ENCODE peak calls at places on chromosomes 12 and 14, in seven cellular contexts. X, M, W, Q, D, S and Y are unnamed samples.

GRCh38 chr12:65510584-65511050 is 232.1 kb downstream of the MSRB3 start:
- DNase-seq in D (peak; percentile 85), M (no peak), X (peak; percentile 33), Q (peak; percentile 46), S (peak; percentile 37), W (no peak), Y (no peak)

GRCh38 chr12:124487834-124488165 is 79.6 kb downstream of the NCOR2 start:
- DNase-seq in S (no peak), M (no peak), X (no peak), W (no peak), D (no peak), Q (no peak), Y (no peak)

GRCh38 chr14:52079239-52079956 is 10.5 kb upstream of the NID2 start:
- DNase-seq in X (no peak), W (no peak), Q (peak; percentile 58), D (no peak), S (no peak), M (no peak), Y (no peak)

GRCh38 chr12:11553871-11554533 is 95.5 kb upstream of the ETV6 start:
- DNase-seq in W (peak; percentile 46), M (peak; percentile 45), X (no peak), D (peak; percentile 61), S (peak; percentile 59), Q (peak; percentile 75), Y (no peak)

GRCh38 chr14:77059276-77059934 is 30.9 kb upstream of the IRF2BPL start:
- DNase-seq in M (no peak), D (peak; percentile 93), S (peak; percentile 97), X (no peak), W (no peak), Q (peak; percentile 91), Y (no peak)

GRCh38 chr12:76738824-76739579 is 24.9 kb upstream of the ZDHHC17 start:
- DNase-seq in Q (no peak), X (no peak), S (no peak), W (no peak), M (no peak), D (no peak), Y (no peak)

GRCh38 chr12:69389836-69390235 is 30.3 kb downstream of the YEATS4 start:
- DNase-seq in D (peak; percentile 49), M (no peak), W (no peak), X (no peak), S (peak; percentile 26), Q (peak; percentile 88), Y (no peak)

GRCh38 chr12:22576473-22576872 is 32.1 kb upstream of the C2CD5 start:
- DNase-seq in W (no peak), M (no peak), D (no peak), Q (no peak), S (no peak), X (peak; percentile 51), Y (no peak)

GRCh38 chr12:131383741-131384543 is 326.9 kb upstream of the SFSWAP start:
- DNase-seq in M (no peak), X (no peak), Q (no peak), D (no peak), W (no peak), S (no peak), Y (no peak)

GRCh38 chr12:126337556-126337955 is 1272.3 kb downstream of the AACS start:
- DNase-seq in D (peak; percentile 92), X (no peak), Q (peak; percentile 2), S (peak; percentile 10), M (no peak), W (no peak), Y (no peak)

GRCh38 chr14:91998667-91999570 is 40.9 kb downstream of the TRIP11 start:
- DNase-seq in W (no peak), Q (no peak), D (no peak), X (no peak), S (no peak), M (no peak), Y (no peak)

GRCh38 chr12:1306096-1306495 is 288.3 kb downstream of the FBXL14 start:
- DNase-seq in M (no peak), Q (peak; percentile 22), S (no peak), D (no peak), X (no peak), W (no peak), Y (no peak)

GRCh38 chr12:130719263-130719892 is 3.3 kb upstream of the RIMBP2 start:
- DNase-seq in S (no peak), X (no peak), M (no peak), D (no peak), Q (no peak), W (no peak), Y (no peak)

GRCh38 chr12:55822228-55822627 is 4.4 kb downstream of the ORMDL2 start:
- DNase-seq in W (no peak), D (no peak), X (no peak), Q (peak; percentile 24), S (no peak), M (no peak), Y (no peak)

GRCh38 chr12:116959845-116960514 is 49.2 kb downstream of the FBXW8 start:
- DNase-seq in S (no peak), M (no peak), X (no peak), D (no peak), Q (no peak), W (no peak), Y (no peak)

GRCh38 chr12:88228720-88229119 is 86.6 kb downstream of the TMTC3 start:
- DNase-seq in M (no peak), X (no peak), D (no peak), Q (no peak), S (no peak), W (no peak), Y (no peak)

GRCh38 chr14:69069020-69069421 is 83.9 kb downstream of the DCAF5 start:
- DNase-seq in Q (peak; percentile 83), S (peak; percentile 83), X (no peak), D (peak; percentile 78), W (no peak), M (no peak), Y (no peak)

GRCh38 chr12:57602544-57602943 is 2.1 kb upstream of the DTX3 start:
- DNase-seq in W (no peak), M (no peak), S (no peak), Q (no peak), X (no peak), D (no peak), Y (no peak)

GRCh38 chr14:79631276-79631675 is 580.0 kb downstream of the DIO2 start:
- DNase-seq in W (no peak), Q (no peak), X (no peak), M (no peak), S (no peak), D (no peak), Y (no peak)

GRCh38 chr12:109687250-109687649 is 26.4 kb upstream of the FAM222A start:
- DNase-seq in D (no peak), S (no peak), X (no peak), Q (no peak), W (no peak), M (no peak), Y (no peak)

GRCh38 chr12:121803861-121804416 is at the start of gene SETD1B:
- DNase-seq in S (peak; percentile 62), Q (peak; percentile 66), X (peak; percentile 72), W (peak; percentile 47), D (peak; percentile 58), M (no peak), Y (peak; percentile 70)

GRCh38 chr12:84599539-84599938 is 313.1 kb downstream of the SLC6A15 start:
- DNase-seq in S (peak; percentile 49), M (no peak), D (peak; percentile 25), Q (peak; percentile 9), X (no peak), W (no peak), Y (no peak)

GRCh38 chr12:30973171-30973570 is 46.6 kb downstream of the TSPAN11 start:
- DNase-seq in X (peak; percentile 2), S (peak; percentile 78), M (no peak), W (no peak), D (no peak), Q (no peak), Y (no peak)

GRCh38 chr12:92927436-92928116 is 1.5 kb downstream of the EEA1 start:
- DNase-seq in S (peak; percentile 78), Q (peak; percentile 75), M (no peak), D (peak; percentile 69), W (no peak), X (no peak), Y (no peak)

GRCh38 chr12:92928962-92929915 is at the start of gene EEA1:
- DNase-seq in X (peak; percentile 98), Q (peak; percentile 97), M (peak; percentile 95), W (peak; percentile 98), S (peak; percentile 91), D (peak; percentile 96), Y (peak; percentile 91)

GRCh38 chr12:92928431-92928961 is 599 bp downstream of the EEA1 start:
- DNase-seq in X (no peak), S (peak; percentile 17), M (peak; percentile 34), Q (peak; percentile 26), W (peak; percentile 25), D (no peak), Y (peak; percentile 56)

GRCh38 chr12:92926549-92926948 is 2.5 kb downstream of the EEA1 start:
- DNase-seq in D (no peak), X (no peak), M (no peak), S (no peak), W (no peak), Q (no peak), Y (no peak)

GRCh38 chr12:92927055-92927435 is 2.0 kb downstream of the EEA1 start:
- DNase-seq in Q (peak; percentile 43), X (no peak), S (peak; percentile 62), W (no peak), D (peak; percentile 30), M (peak; percentile 58), Y (no peak)
- TF ChIP-seq CTCF in Q (peak; percentile 37), X (no peak), S (peak; percentile 15), W (no peak), D (no peak), M (no peak), Y (no peak)

GRCh38 chr12:99390707-99391106 is 256.8 kb upstream of the GARIN6 start:
- DNase-seq in D (no peak), S (peak; percentile 2), M (no peak), X (no peak), W (peak; percentile 72), Q (no peak), Y (no peak)
- TF ChIP-seq CTCF in D (peak; percentile 49), S (peak; percentile 21), M (no peak), X (no peak), W (peak; percentile 78), Q (peak; percentile 3), Y (no peak)

DNA sequence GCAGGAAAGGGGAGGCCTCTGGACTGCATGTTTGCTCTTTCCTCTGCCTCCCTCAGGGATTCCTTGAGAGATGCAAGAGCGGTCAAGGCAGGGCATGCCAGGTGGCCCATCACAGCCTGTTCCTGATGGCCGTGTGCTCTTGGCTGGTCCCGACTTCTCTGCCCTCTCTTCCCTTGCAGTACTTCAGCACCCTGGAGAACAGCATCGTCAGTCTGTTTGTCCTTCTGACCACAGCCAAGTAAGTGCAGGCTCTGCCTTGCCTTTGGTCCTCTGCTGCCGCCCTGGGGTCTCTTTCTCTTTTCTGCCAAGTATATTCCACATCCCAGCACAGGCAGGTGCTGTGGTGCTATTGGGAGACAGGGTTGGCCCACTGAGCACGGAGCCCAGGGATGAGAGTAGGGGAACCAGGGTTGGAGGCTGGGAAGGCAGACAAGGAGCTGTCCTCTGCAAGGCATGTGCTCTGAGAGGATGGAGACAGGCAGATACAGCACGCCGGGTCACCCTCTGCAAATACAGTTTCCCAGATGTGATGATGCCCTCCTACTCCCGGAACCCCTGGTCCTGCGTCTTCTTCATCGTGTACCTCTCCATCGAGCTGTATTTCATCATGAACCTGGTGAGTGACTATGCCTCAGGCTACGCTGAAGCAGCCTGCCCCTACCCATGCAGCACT is 51.9 kb downstream of the TPCN1 start:
- DNase-seq in S (peak; percentile 20), W (no peak), D (no peak), Q (peak; percentile 46), X (peak; percentile 5), M (no peak), Y (no peak)
- TF ChIP-seq CTCF in S (no peak), W (no peak), D (no peak), Q (no peak), X (no peak), M (no peak), Y (no peak)

GRCh38 chr14:25042362-25043299 is 7.3 kb downstream of the STXBP6 start:
- DNase-seq in M (no peak), Q (peak; percentile 87), X (no peak), D (peak; percentile 54), S (peak; percentile 73), W (no peak), Y (no peak)
- TF ChIP-seq CTCF in M (no peak), Q (peak; percentile 84), X (peak; percentile 35), D (peak; percentile 67), S (peak; percentile 57), W (no peak), Y (no peak)